ENCODE peak calls at places on chromosomes 7 and 10, in seven cellular contexts. R, E, K, Y, D, Q and X are unnamed samples.

GRCh38 chr7:112162161-112163020 is 43.8 kb downstream of the DOCK4 start:
- DNase-seq in R (peak), Y (peak), D (no peak), E (peak), K (peak), Q (no peak), X (no peak)

GRCh38 chr10:74824184-74825032 is 2.0 kb upstream of the KAT6B start:
- DNase-seq in K (peak), E (peak), Y (no peak), R (no peak), Q (no peak), D (peak), X (peak)

GRCh38 chr7:33730958-33731357 is 174.4 kb upstream of the BMPER start:
- DNase-seq in E (no peak), Q (no peak), D (no peak), R (no peak), K (no peak), Y (no peak), X (no peak)

GRCh38 chr10:124152139-124152780 is 58.9 kb upstream of the CHST15 start:
- DNase-seq in R (peak), K (no peak), Q (peak), Y (peak), E (peak), D (no peak), X (no peak)

GRCh38 chr10:127996586-127996985 is 89.7 kb downstream of the PTPRE start:
- DNase-seq in Q (peak), D (no peak), E (no peak), K (peak), Y (no peak), R (no peak), X (no peak)

GRCh38 chr7:22872087-22872807 is 49.6 kb upstream of the TOMM7 start:
- DNase-seq in Q (no peak), Y (no peak), K (no peak), D (peak), E (no peak), R (no peak), X (no peak)

GRCh38 chr10:22599048-22599561 is 115.3 kb downstream of the PIP4K2A start:
- DNase-seq in R (no peak), Y (peak), Q (no peak), K (no peak), D (no peak), E (no peak), X (peak)

GRCh38 chr10:80202934-80203834 is 2.2 kb downstream of the ANXA11 start:
- DNase-seq in Y (peak), Q (peak), E (peak), K (peak), D (peak), R (peak), X (peak)

GRCh38 chr10:91709394-91709798 is 76.5 kb upstream of the PPP1R3C start:
- DNase-seq in E (no peak), K (no peak), Y (no peak), D (no peak), R (no peak), Q (no peak), X (no peak)

GRCh38 chr7:141593134-141593533 is 41.9 kb downstream of the AGK start:
- DNase-seq in R (peak), D (no peak), Y (no peak), K (no peak), E (no peak), Q (no peak), X (peak)

GRCh38 chr7:128739990-128740682 is 977 bp downstream of the CALU start:
- DNase-seq in E (no peak), Q (no peak), Y (no peak), R (no peak), D (no peak), K (no peak), X (no peak)

GRCh38 chr10:17479015-17479615 is 24.7 kb upstream of the ST8SIA6 start:
- DNase-seq in R (no peak), Q (no peak), D (no peak), Y (no peak), K (no peak), E (no peak), X (no peak)

GRCh38 chr7:23597064-23597907 is at the start of gene CCDC126:
- DNase-seq in R (peak), E (peak), K (peak), Q (peak), Y (peak), D (peak), X (peak)

GRCh38 chr10:129742742-129743550 is 221.1 kb downstream of the EBF3 start:
- DNase-seq in R (no peak), Y (no peak), E (no peak), D (no peak), Q (peak), K (no peak), X (no peak)

GRCh38 chr7:48337012-48337621 is 165.9 kb downstream of the ABCA13 start:
- DNase-seq in Y (peak), K (no peak), Q (peak), R (peak), E (peak), D (no peak), X (peak)

GRCh38 chr7:140348161-140348849 is 50.0 kb downstream of the SLC37A3 start:
- DNase-seq in E (no peak), Y (no peak), Q (no peak), R (no peak), K (peak), D (no peak), X (no peak)

GRCh38 chr10:45180946-45181439 is 134.4 kb downstream of the OR13A1 start:
- DNase-seq in Y (no peak), K (no peak), D (no peak), E (no peak), Q (no peak), R (no peak), X (no peak)

GRCh38 chr10:124637746-124638145 is 106.4 kb downstream of the FAM53B start:
- DNase-seq in Q (no peak), D (no peak), E (no peak), R (no peak), K (no peak), Y (no peak), X (no peak)

GRCh38 chr10:61280303-61280702 is 172.9 kb downstream of the TMEM26 start:
- DNase-seq in R (peak), D (no peak), E (no peak), Q (no peak), Y (peak), K (no peak), X (no peak)

GRCh38 chr10:103442031-103442461 is 10.1 kb downstream of the CALHM2 start:
- DNase-seq in R (no peak), Y (peak), E (no peak), Q (peak), K (peak), D (no peak), X (no peak)

GRCh38 chr7:18526368-18526878 is 30.9 kb downstream of the HDAC9 start:
- DNase-seq in Y (no peak), K (no peak), R (no peak), Q (no peak), D (no peak), E (no peak), X (no peak)

GRCh38 chr7:35465791-35466336 is 212.0 kb upstream of the TBX20 start:
- DNase-seq in R (no peak), D (no peak), K (no peak), Y (no peak), E (no peak), Q (no peak), X (no peak)

DNA sequence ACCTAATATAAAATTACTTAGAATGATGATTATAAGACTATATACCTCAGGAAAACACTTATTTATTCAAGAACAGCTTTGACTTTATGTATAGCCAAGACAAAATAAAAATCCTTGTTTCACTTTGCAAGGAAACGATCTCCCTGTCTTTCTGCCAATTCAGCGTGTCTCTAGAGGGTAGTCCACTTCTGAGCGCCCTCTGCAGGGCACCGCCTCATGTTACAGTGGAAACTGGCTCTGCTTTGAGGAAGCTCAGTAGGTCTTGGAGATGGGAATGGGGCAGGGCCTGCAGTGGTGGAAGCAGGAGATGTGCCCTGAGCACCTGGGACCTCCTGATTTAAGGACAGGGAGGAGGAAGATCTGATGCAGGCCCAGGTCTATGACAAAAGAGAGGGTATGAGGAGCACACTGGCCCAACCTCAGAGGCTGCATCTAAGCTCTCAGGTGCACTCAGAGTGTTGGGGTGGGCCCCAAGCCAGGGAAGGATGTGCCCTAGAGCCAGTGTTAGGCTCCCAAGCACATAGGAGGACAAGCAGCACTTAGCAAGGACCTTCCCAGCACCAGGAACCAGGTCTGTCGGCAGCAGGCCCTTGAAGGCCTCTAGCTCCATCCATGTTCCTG is 481.0 kb downstream of the TNS3 start:
- DNase-seq in E (peak), R (peak), K (no peak), D (no peak), Q (peak), Y (peak), X (peak)
- TF ChIP-seq POLR2A in E (no peak), R (no peak), K (no peak), D (no peak), Q (no peak), Y (no peak), X (no peak)

GRCh38 chr7:116209561-116210070 is 723 bp upstream of the TES start:
- DNase-seq in D (no peak), Y (no peak), E (no peak), K (no peak), Q (no peak), R (no peak), X (no peak)

GRCh38 chr7:116211006-116211912 is 920 bp downstream of the TES start:
- DNase-seq in Q (peak), E (peak), K (peak), D (peak), R (peak), Y (peak), X (peak)

GRCh38 chr7:116211913-116212596 is 1.7 kb downstream of the TES start:
- DNase-seq in Y (no peak), D (no peak), Q (no peak), E (no peak), K (no peak), R (no peak), X (peak)

GRCh38 chr7:116208919-116209318 is 1.4 kb upstream of the TES start:
- DNase-seq in E (no peak), Q (no peak), D (no peak), K (no peak), R (no peak), Y (no peak), X (no peak)

DNA sequence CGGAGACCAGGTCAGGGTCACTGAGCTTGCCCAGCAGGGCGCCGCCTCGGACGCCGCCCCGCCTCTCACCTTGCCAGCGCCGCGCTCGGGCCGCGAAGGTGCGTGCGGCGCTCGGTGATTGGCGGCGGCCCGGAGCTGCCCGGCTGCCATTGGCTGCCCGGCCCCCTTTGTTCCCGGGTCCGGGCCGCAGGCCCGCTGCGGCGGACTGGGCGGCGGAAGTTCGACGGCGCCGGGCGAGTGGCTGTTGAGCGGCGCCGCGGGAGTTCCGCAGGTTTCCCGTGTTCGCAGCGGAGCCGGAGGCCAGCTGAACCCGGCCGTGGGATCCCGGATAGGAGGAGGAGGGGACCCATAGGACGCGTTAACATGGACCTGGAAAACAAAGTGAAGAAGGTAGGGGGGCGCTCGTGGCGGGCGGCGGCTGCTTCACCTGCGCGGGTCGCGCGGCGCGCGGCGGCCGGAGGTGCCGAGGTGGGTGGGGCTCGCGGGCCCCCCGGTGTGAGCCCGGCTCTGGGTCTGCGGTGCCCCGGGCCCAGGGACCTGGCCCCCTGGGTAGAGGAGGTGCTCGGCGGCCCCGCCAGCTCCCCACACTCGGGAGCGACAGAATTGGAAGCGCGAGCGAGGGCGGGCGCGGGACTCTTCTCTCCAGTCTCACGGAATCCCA is at the start of gene TES:
- DNase-seq in R (peak), Y (no peak), Q (no peak), E (peak), D (peak), K (peak), X (peak)
- TF ChIP-seq POLR2A in R (peak), Y (no peak), Q (no peak), E (no peak), D (peak), K (peak), X (no peak)

GRCh38 chr7:15845868-15846267 is 159.4 kb upstream of the MEOX2 start:
- DNase-seq in K (no peak), D (no peak), R (no peak), Q (no peak), E (no peak), Y (no peak), X (no peak)
- TF ChIP-seq POLR2A in K (no peak), D (no peak), R (no peak), Q (no peak), E (no peak), Y (no peak), X (no peak)

DNA sequence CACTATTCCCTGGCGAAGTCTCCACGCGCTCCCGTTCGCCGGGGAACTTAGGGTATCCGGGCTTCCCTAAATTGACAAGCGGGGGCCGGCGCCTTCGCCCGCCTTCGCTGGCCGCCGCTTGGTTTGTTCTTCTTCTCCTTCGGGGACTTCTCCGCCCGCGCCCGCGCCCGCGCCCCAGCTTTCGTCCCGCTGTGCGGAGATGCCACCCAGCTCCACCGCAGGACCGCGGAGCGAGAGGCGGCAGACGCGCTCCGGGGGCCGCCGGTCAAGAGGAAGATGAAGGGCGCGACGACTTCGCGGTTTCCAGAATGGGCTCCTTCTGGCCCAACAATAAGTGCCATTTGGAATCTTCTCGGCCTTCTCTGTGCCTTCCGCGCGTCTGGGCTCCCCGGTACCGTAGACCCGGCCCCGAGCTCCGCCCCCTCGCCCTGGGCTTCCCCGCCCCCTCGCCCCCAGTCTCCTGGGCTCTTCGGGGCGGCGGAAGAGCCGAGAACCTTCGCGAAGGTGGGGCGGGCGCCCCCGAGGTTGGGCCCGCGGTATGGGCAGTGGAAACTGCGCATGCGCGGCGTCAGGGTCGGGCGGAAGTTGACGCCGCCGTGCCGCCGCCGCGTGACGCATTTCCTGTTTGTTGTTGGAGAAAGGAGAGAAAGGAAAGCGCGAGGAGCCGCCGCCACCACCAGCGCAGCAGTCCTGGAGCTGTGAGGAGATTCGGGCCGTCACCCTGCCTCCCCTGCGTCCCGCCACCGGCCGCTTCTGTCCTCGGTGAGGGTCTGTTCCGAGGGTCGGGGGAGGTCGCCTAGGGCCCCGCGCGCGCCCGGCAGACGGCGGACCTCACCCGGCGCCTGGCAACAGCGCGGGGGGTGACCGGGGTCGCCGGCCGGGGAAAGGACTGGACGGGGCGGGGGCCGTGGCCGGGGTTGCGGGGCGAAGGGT is at the start of gene DNAJB6:
- DNase-seq in Q (peak), D (peak), R (peak), Y (peak), E (peak), K (peak), X (peak)
- TF ChIP-seq POLR2A in Q (peak), D (peak), R (peak), Y (peak), E (peak), K (peak), X (peak)

DNA sequence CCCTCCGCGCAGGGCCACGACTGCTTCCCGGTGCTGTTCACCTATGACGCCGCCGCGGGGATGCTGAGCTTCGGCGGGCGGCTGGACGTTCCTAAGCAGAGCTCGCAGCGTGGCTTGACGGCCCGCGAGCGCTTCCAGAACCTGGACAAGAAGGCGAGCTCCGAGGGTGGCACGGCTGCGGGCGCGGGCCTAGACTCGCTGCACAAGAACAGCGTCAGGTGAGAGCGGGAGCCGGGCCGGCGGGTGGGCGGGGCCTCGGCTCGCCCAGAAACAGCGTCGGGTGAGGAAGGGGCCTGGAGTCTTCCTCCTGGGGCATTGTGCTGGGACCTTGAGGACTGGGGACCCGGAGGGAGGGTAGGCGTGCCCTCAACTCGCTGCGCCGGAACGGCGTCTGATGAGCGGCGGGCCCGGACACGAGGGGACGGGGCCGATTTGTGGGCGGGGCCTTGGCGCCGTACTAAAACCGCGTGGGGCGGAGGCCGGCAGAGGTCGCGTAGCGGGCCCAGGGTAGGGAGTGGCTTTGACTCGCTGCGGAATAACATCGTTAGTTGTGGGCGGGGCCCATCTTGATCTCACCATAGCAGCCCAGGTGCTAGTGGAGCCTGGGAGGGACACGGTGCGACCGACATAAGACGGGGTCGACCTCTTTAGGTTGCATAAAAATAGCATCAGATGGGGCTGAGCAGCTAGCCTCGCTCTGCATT is 15.6 kb downstream of the PDAP1 start:
- DNase-seq in E (no peak), D (no peak), Y (no peak), K (peak), R (no peak), Q (peak), X (peak)
- TF ChIP-seq POLR2A in E (no peak), D (no peak), Y (no peak), K (peak), R (no peak), Q (no peak), X (no peak)

GRCh38 chr7:105014725-105015630 is 973 bp downstream of the KMT2E start:
- DNase-seq in Y (no peak), E (peak), K (peak), R (peak), Q (peak), D (peak), X (peak)
- TF ChIP-seq POLR2A in Y (peak), E (peak), K (peak), R (no peak), Q (peak), D (peak), X (peak)